ENCODE peak calls at places on chromosomes 3 and 15, in eight cellular contexts. P is SW480; N is RWPE1; K is AG10803; L is hepatic stellate cell; W is stimulated activated CD8-positive, alpha-beta memory T cell treated with anti-CD3 and anti-CD28 coated beads, Interleukin-2, amount 100 ng/mL, for 1 hour; J is NCI-H1694 treated with DMSO at 0.1 percent for 48 hours; D is germinal center. X is an unnamed sample.

GRCh38 chr15:70852501-70853269 is 1.3 kb downstream of the LARP6 start:
- DNase-seq in P (no peak), N (peak), K (peak), L (peak), W (no peak), J (no peak), D (no peak), X (no peak)

GRCh38 chr3:145144361-145144760 is 1016.6 kb downstream of the PLOD2 start:
- DNase-seq in P (no peak), N (no peak), K (no peak), L (no peak), W (no peak), J (no peak), D (no peak), X (no peak)

GRCh38 chr3:150096700-150097587 is 126.2 kb upstream of the PFN2 start:
- DNase-seq in P (no peak), N (no peak), K (peak), L (no peak), W (no peak), J (no peak), D (no peak), X (no peak)

GRCh38 chr15:47066386-47066785 is 650.9 kb upstream of the SEMA6D start:
- DNase-seq in P (no peak), N (no peak), K (no peak), L (no peak), W (no peak), J (no peak), D (no peak), X (no peak)

GRCh38 chr3:47643092-47643491 is 64.4 kb upstream of the CSPG5 start:
- DNase-seq in P (no peak), N (no peak), K (no peak), L (no peak), W (no peak), J (no peak), D (no peak), X (no peak)

GRCh38 chr3:64209866-64210609 is 15.2 kb downstream of the PRICKLE2 start:
- DNase-seq in P (no peak), N (no peak), K (peak), L (no peak), W (no peak), J (peak), D (no peak), X (no peak)

GRCh38 chr3:117919611-117920010 is 1115.0 kb downstream of the IGSF11 start:
- DNase-seq in P (no peak), N (no peak), K (no peak), L (no peak), W (no peak), J (peak), D (no peak), X (no peak)

GRCh38 chr3:183435701-183436100 is 7.3 kb upstream of the MCF2L2 start:
- DNase-seq in P (no peak), N (no peak), K (no peak), L (no peak), W (no peak), J (no peak), D (peak), X (no peak)

GRCh38 chr3:172987268-172987667 is 153.8 kb downstream of the SPATA16 start:
- DNase-seq in P (peak), N (peak), K (no peak), L (no peak), W (no peak), J (no peak), D (no peak), X (peak)

GRCh38 chr3:168157301-168157700 is 61.6 kb upstream of the GOLIM4 start:
- DNase-seq in P (no peak), N (no peak), K (no peak), L (no peak), W (no peak), J (no peak), D (no peak), X (no peak)

GRCh38 chr3:46881819-46882376 is 4.4 kb downstream of the PTH1R start:
- DNase-seq in P (no peak), N (no peak), K (no peak), L (no peak), W (no peak), J (no peak), D (no peak), X (no peak)

X was measured in Calu3.